ENCODE peak calls at places on chromosomes 13 and 19, in six cellular contexts. V, N, G, H, A and U are unnamed samples.

GRCh38 chr13:113639661-113640262 is 18.2 kb downstream of the ATP4B start:
- DNase-seq in V (no peak), N (no peak), G (peak; percentile 85), H (no peak), A (no peak), U (no peak)

GRCh38 chr13:63092461-63092860 is 1676.8 kb upstream of the PCDH20 start:
- DNase-seq in V (no peak), N (no peak), G (no peak), H (no peak), A (no peak), U (no peak)

GRCh38 chr19:16951529-16951928 is 62.7 kb downstream of the F2RL3 start:
- DNase-seq in V (no peak), N (no peak), G (no peak), H (no peak), A (no peak), U (no peak)

GRCh38 chr13:43728411-43728810 is 58.4 kb downstream of the ENOX1 start:
- DNase-seq in V (no peak), N (no peak), G (no peak), H (no peak), A (no peak), U (no peak)

GRCh38 chr13:111656439-111656838 is 336.0 kb downstream of the TEX29 start:
- DNase-seq in V (no peak), N (no peak), G (no peak), H (no peak), A (no peak), U (no peak)

GRCh38 chr19:43983912-43984686 is at the start of gene ZNF155:
- DNase-seq in V (peak; percentile 86), N (peak; percentile 94), G (peak; percentile 82), H (peak; percentile 70), A (peak; percentile 87), U (peak; percentile 97)

GRCh38 chr19:45009625-45010255 is 8.5 kb downstream of the RELB start:
- DNase-seq in V (no peak), N (no peak), G (no peak), H (no peak), A (no peak), U (no peak)

GRCh38 chr19:6738726-6739389 is 622 bp upstream of the TRIP10 start:
- DNase-seq in V (no peak), N (no peak), G (no peak), H (no peak), A (no peak), U (no peak)

GRCh38 chr13:77893066-77893465 is 25.6 kb downstream of the EDNRB start:
- DNase-seq in V (no peak), N (no peak), G (no peak), H (no peak), A (no peak), U (peak; percentile 24)

GRCh38 chr13:113776231-113777125 is 17.5 kb downstream of the TMEM255B start:
- DNase-seq in V (no peak), N (no peak), G (no peak), H (no peak), A (no peak), U (no peak)

GRCh38 chr13:106121173-106121754 is 414.2 kb downstream of the EFNB2 start:
- DNase-seq in V (no peak), N (no peak), G (no peak), H (no peak), A (no peak), U (no peak)

GRCh38 chr19:16659464-16659831 is 496 bp downstream of the SMIM7 start:
- DNase-seq in V (no peak), N (no peak), G (no peak), H (no peak), A (no peak), U (no peak)

GRCh38 chr13:114074671-114075315 is 57.6 kb downstream of the RASA3 start:
- DNase-seq in V (no peak), N (no peak), G (no peak), H (no peak), A (no peak), U (no peak)

GRCh38 chr13:112457485-112457884 is 81.3 kb downstream of the SPACA7 start:
- DNase-seq in V (no peak), N (no peak), G (no peak), H (no peak), A (no peak), U (no peak)

GRCh38 chr13:29684441-29684840 is 89.0 kb upstream of the SLC7A1 start:
- DNase-seq in V (no peak), N (no peak), G (no peak), H (no peak), A (no peak), U (no peak)

GRCh38 chr13:113804017-113804702 is 45.1 kb downstream of the TMEM255B start:
- DNase-seq in V (no peak), N (no peak), G (no peak), H (no peak), A (no peak), U (no peak)

GRCh38 chr19:49425922-49426592 is 869 bp downstream of the GFY start:
- DNase-seq in V (peak; percentile 73), N (peak; percentile 84), G (no peak), H (peak; percentile 80), A (no peak), U (no peak)

GRCh38 chr19:51948979-51949378 is 21.7 kb downstream of the ZNF613 start:
- DNase-seq in V (no peak), N (no peak), G (peak; percentile 70), H (no peak), A (no peak), U (no peak)

DNA sequence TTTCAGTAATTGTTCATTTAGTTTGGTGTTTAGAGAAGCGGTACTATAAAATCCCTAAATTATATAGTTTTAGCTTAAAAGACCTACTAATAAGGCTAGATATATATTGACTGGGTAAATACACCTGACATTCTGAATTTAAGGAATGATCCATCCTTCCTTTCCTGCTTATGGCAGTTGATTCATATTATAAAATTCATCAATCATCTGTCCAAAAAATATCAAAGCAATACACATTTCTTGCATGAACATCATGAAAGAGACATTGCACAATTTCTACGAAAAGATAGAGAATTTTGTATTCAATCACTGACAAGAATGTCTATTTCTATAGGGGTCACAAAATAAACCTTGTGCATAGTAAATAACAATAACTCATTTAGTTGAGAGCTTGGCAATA is 514.9 kb downstream of the SLITRK6 start:
- DNase-seq in V (no peak), N (no peak), G (no peak), H (no peak), A (no peak), U (no peak)
- TF ChIP-seq JUND in V (no peak), N (no peak), G (no peak), H (no peak), A (no peak), U (no peak)

DNA sequence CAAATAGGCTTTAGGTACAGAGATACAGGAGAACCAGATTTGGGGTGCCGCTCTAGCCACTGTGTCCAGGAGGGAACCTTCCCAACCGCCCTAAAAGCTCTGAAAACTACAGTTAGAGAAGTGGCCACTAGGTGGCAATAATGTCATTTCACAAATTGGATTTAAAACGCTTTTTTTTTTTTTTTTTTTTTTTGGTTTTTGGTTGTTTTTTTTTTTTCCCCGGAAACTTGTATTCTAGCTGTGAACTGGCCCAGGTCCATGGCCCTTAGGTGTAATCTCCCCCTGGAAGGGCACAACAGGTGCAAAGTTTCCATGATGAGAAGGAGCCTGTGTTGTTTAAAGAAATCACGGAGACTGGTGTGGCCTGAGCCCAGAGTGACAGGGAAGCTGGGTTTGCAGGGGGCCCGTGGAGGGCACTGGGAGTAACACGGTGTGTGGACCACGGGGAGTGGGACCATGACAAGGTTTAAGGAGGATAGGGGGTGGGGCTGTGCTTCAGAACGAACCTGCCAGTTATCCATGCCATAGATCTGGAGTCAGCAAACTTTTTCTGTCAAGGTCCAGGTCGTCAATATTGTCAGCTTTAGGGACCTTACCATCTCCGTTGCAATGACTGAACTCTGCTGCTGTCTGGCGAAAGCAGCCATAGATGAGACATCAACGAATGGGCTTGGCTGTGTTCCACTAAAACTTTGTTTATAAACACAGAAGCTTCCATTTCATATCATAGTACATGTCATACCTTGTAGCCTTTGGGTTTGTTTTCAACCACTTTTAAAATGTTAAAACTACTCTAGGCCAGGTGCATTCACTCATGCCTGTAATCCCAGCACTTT is 10.1 kb downstream of the OR1I1 start:
- DNase-seq in V (peak; percentile 66), N (no peak), G (peak; percentile 50), H (peak; percentile 53), A (peak; percentile 66), U (no peak)
- TF ChIP-seq JUND in V (no peak), N (no peak), G (no peak), H (no peak), A (no peak), U (no peak)

DNA sequence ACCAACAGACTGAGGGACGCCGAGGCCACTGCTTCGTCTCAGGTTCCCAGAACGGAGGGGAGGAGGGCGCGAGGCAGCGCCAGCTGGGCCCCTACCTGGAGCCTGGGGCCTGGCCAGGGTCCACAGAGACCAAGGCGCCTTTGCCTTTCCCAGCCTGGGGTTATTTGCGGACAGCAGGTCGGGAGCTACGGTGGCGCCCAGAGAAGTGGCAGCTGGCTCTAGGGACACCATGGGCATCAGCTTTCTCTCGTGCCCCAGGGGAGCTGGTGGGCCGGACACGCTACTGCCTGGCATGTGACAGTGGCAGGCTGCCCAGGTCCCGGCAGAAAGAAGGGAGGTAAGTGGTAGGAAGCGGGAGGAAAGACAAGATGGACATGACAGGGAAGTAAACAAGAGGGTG is 19.0 kb downstream of the AKT2 start:
- DNase-seq in V (no peak), N (no peak), G (no peak), H (no peak), A (no peak), U (no peak)
- TF ChIP-seq JUND in V (no peak), N (no peak), G (no peak), H (no peak), A (no peak), U (no peak)

GRCh38 chr19:39349326-39349725 is 7.1 kb downstream of the SAMD4B start:
- DNase-seq in V (no peak), N (no peak), G (no peak), H (no peak), A (no peak), U (no peak)

GRCh38 chr19:39351537-39352037 is 9.4 kb downstream of the SAMD4B start:
- DNase-seq in V (no peak), N (no peak), G (no peak), H (peak; percentile 38), A (no peak), U (no peak)

GRCh38 chr19:39345956-39346355 is 3.7 kb downstream of the SAMD4B start:
- DNase-seq in V (no peak), N (no peak), G (no peak), H (no peak), A (no peak), U (no peak)

GRCh38 chr19:39350156-39350555 is 7.9 kb downstream of the SAMD4B start:
- DNase-seq in V (no peak), N (no peak), G (no peak), H (no peak), A (no peak), U (no peak)

DNA sequence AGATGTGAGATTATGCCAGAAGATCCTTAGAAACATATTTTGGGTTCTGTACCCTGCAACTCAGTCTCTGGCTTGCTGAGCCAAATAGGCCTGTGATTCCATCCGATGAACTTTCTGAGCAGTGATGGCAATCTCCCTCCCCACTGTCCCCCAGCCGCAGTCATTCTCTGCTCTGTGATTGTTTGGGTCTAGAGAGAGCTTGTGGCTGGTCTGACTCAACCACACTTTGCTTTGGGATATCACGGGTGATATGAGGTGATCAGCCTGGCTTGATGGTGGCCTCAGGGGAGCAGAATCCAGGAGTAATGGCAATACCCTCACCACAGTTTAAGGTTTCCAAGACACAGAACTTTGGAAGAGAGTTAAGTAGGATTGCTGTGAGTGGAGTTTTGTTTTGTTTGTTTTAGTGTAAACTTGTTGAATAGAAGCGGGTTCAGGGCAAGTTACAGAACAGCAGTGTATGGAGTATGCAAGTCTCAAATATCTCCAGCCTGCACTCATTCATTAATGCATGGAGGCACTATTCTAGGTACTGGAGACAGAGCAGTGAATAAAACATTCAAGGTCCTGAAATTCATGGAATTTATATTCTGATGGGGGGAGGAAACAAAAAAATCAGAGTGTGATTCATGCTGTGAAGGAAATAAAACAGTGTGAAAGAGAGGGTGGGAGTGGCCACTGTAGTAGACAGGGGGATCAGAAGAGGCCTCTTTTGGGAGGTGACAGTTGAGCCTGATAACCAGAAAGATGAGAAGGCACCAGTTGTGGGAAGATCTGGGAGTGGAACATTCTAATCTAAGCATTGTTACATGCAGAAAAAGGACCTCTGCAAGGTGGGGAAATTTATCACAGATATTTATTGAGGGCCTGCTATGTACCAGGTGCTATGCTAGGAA is 5.4 kb downstream of the SAMD4B start:
- DNase-seq in V (no peak), N (no peak), G (no peak), H (no peak), A (no peak), U (no peak)
- TF ChIP-seq JUND in V (no peak), N (no peak), G (no peak), H (peak; percentile 8), A (no peak), U (no peak)